ENCODE peak calls at places on chromosomes 13 and 19, in five cellular contexts. X is mammary epithelial cell, P is psoas muscle, H is thoracic aorta, T is esophagus squamous epithelium. Q is an unnamed sample. For H3K4me1, the result is how much of the 10 kb centered on the place peaks cover.

GRCh38 chr13:98945863-98946605 is 31.8 kb downstream of the DOCK9 start:
- DNase-seq in P (no peak), X (no peak), H (no peak), T (no peak), Q (no peak)

GRCh38 chr19:46288896-46289588 is 7.8 kb upstream of the HIF3A start:
- DNase-seq in H (no peak), T (no peak), X (peak), P (no peak), Q (no peak)

GRCh38 chr13:37595162-37595561 is 3.4 kb downstream of the POSTN start:
- DNase-seq in X (peak), H (no peak), T (no peak), P (no peak), Q (no peak)

GRCh38 chr13:98827449-98827848 is 75.0 kb upstream of the SLC15A1 start:
- DNase-seq in H (no peak), X (no peak), T (no peak), P (no peak), Q (no peak)

GRCh38 chr19:17109962-17110598 is 34.5 kb downstream of the MYO9B start:
- DNase-seq in T (peak), X (no peak), H (no peak), P (peak), Q (no peak)

GRCh38 chr13:67134322-67135129 is 95.6 kb downstream of the PCDH9 start:
- DNase-seq in P (no peak), T (no peak), H (no peak), X (no peak), Q (no peak)

GRCh38 chr13:36766295-36766694 is 52.7 kb upstream of the RFXAP start:
- DNase-seq in H (no peak), X (peak), T (no peak), P (no peak), Q (no peak)

GRCh38 chr19:1295169-1296012 is 9.7 kb downstream of the EFNA2 start:
- DNase-seq in T (no peak), H (no peak), X (no peak), P (no peak), Q (no peak)

GRCh38 chr19:6730153-6730804 is 7.1 kb downstream of the GPR108 start:
- DNase-seq in X (no peak), T (no peak), H (no peak), P (peak), Q (no peak)

GRCh38 chr13:35768551-35768950 is 292.1 kb upstream of the MAB21L1 start:
- DNase-seq in P (no peak), T (no peak), X (no peak), H (no peak), Q (no peak)

DNA sequence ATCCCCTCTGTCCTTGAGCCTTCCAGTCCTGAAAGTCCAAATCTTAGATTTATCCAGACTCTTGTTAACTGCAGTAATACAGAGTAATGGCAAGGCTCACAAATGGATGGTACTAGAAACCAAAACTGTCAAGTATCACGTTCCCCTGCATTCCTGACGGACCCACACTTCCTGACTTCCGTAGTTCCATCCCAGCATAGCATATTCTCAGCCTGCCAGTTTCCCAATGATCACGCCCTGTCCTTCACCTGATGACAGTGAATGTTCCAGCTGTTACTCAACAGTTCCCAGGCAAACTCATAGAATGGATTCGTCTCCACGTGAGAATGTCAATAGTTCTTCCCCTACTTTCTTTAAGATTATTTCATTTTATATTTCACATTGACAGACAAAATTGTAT is 33.6 kb downstream of the SLC7A1 start:
- DNase-seq in X (no peak), H (no peak), T (no peak), P (no peak), Q (no peak)
- H3K4me1 ChIP-seq in X (under half), H (under half), T (under half), P (under half), Q (under half)

DNA sequence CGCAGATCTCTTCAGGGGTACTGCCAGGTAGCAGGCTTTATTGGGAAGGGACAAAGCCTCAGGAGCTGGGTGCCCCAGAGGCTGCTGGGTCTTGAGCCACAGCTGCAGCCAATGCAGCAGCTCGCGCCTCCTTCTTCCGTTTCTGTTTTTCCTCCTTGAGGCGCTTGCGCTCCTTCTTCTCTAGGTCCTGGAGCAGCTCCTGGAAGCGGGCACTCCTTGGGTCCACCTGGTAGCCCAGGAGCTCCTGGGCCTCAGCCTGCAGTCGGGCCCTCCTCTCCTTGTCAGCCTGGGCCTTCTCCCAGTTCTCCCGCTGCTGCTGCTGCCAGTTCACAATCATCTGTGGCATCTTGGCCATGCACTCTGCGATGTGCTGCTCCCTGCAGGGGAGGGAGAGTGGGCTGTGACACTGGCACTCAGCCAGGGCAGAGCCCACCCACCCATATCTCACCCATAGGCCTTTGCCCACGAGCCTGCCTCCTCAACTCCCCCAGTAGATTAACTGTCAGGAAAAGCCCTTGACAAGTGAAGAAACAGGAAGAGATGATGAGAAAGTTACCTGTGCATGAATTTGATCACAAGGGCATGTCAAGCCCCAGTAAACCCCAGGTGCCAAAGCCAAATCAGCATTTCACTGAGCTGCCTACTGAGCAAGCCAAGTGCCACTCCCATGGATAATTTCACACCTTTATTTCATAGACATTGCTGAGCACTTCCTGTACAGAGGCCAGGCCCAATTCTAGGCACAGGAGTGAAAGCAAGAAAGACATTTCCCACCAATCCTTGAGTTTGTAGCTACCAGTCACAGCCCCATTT is 2.7 kb downstream of the GADD45GIP1 start:
- DNase-seq in T (no peak), P (no peak), X (no peak), H (no peak), Q (no peak)
- H3K4me1 ChIP-seq in T (under half), P (half or more), X (under half), H (under half), Q (under half)

DNA sequence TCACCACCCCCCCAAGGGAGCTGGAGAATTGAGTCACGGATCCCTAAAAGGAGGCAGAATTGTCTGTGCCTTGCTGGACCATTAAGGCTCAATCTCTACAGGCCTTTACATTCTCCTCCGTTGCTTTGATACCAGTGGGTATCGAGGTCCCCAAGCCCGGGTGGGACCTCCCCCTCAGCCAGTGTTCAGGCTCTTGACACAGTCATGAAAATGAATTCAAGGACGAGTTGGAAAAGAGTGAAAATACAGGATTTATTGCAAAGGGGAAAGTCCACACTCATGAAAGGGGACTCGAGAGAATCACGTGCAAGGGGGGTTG is 5.6 kb downstream of the PPP1R15A start:
- DNase-seq in X (peak), T (no peak), P (no peak), H (no peak), Q (no peak)
- H3K4me1 ChIP-seq in X (under half), T (under half), P (under half), H (under half), Q (under half)

GRCh38 chr19:58572818-58573657 is at the start of gene MZF1:
- DNase-seq in P (peak), X (peak), T (no peak), H (peak), Q (peak)

GRCh38 chr19:58577581-58578429 is 4.7 kb upstream of the MZF1 start:
- DNase-seq in T (no peak), H (no peak), X (no peak), P (no peak), Q (no peak)

GRCh38 chr19:58578430-58578925 is 5.3 kb upstream of the MZF1 start:
- DNase-seq in P (no peak), H (no peak), T (no peak), X (no peak), Q (no peak)

GRCh38 chr19:58573658-58574164 is 576 bp upstream of the MZF1 start:
- DNase-seq in P (no peak), T (no peak), X (no peak), H (no peak), Q (no peak)

GRCh38 chr19:58575183-58576041 is 2.3 kb upstream of the MZF1 start:
- DNase-seq in H (peak), P (peak), X (peak), T (no peak), Q (peak)
- H3K4me1 ChIP-seq in H (under half), P (under half), X (under half), T (under half), Q (under half)

GRCh38 chr13:101556676-101557121 is 104.2 kb downstream of the ITGBL1 start:
- DNase-seq in H (no peak), T (no peak), X (no peak), P (peak), Q (no peak)
- H3K4me1 ChIP-seq in H (under half), T (under half), X (under half), P (under half), Q (under half)

GRCh38 chr19:34313188-34313587 is 51.8 kb upstream of the GPI start:
- DNase-seq in P (no peak), X (peak), T (no peak), H (no peak), Q (no peak)
- H3K4me1 ChIP-seq in P (under half), X (under half), T (under half), H (under half), Q (under half)

GRCh38 chr19:34287676-34288140 is 33.4 kb downstream of the GARRE1 start:
- DNase-seq in X (no peak), T (no peak), H (no peak), P (no peak), Q (no peak)

GRCh38 chr19:34295103-34295502 is 40.7 kb downstream of the GARRE1 start:
- DNase-seq in T (no peak), P (no peak), X (no peak), H (no peak), Q (no peak)

GRCh38 chr19:34288381-34288780 is 34.0 kb downstream of the GARRE1 start:
- DNase-seq in T (no peak), P (no peak), H (no peak), X (no peak), Q (no peak)

GRCh38 chr19:34291235-34291634 is 36.9 kb downstream of the GARRE1 start:
- DNase-seq in P (no peak), T (no peak), X (no peak), H (no peak), Q (no peak)
- H3K4me1 ChIP-seq in P (under half), T (under half), X (under half), H (under half), Q (under half)

Q was measured in Panc1.